ENCODE peak calls at places on chromosomes 1 and 21, in four cellular contexts. B is AG04449, J is DND-41, S is BJ. Q is an unnamed sample.

GRCh38 chr1:190179817-190180216 is 297.8 kb downstream of the BRINP3 start:
- DNase-seq in B (no peak), J (no peak), S (no peak), Q (no peak)

GRCh38 chr1:87513270-87513669 is 184.6 kb downstream of the LMO4 start:
- DNase-seq in B (no peak), J (no peak), S (no peak), Q (no peak)

GRCh38 chr21:30415993-30416392 is 9.7 kb downstream of the KRTAP13-3 start:
- DNase-seq in B (no peak), J (no peak), S (no peak), Q (no peak)

GRCh38 chr1:205563927-205564441 is 59.5 kb downstream of the CDK18 start:
- DNase-seq in B (no peak), J (no peak), S (no peak), Q (no peak)

GRCh38 chr1:226635456-226635941 is 86.9 kb downstream of the STUM start:
- DNase-seq in B (no peak), J (no peak), S (no peak), Q (no peak)

GRCh38 chr1:235948774-235949427 is 82.2 kb upstream of the LYST start:
- DNase-seq in B (no peak), J (no peak), S (no peak), Q (no peak)

GRCh38 chr1:62070384-62071011 is 124.2 kb upstream of the L1TD1 start:
- DNase-seq in B (peak), J (no peak), S (no peak), Q (no peak)

GRCh38 chr1:245878585-245878984 is 628.5 kb downstream of the SMYD3 start:
- DNase-seq in B (no peak), J (no peak), S (no peak), Q (no peak)

GRCh38 chr1:193614817-193615216 is 428.4 kb upstream of the B3GALT2 start:
- DNase-seq in B (peak), J (no peak), S (no peak), Q (no peak)

GRCh38 chr1:232274236-232274855 is 355.6 kb downstream of the SIPA1L2 start:
- DNase-seq in B (no peak), J (no peak), S (no peak), Q (no peak)

GRCh38 chr1:111503585-111504060 is at the start of the genes ADORA3 and TMIGD3:
- DNase-seq in B (no peak), J (peak), S (no peak), Q (no peak)

GRCh38 chr1:33740040-33740745 is 123.7 kb upstream of the HMGB4 start:
- DNase-seq in B (no peak), J (no peak), S (no peak), Q (no peak)

GRCh38 chr1:35269190-35269988 is 880 bp downstream of the ZMYM4 start:
- DNase-seq in B (no peak), J (peak), S (no peak), Q (no peak)

GRCh38 chr1:203475012-203475981 is at the start of gene PRELP:
- DNase-seq in B (no peak), J (no peak), S (no peak), Q (no peak)

GRCh38 chr1:14602131-14602530 is 3.6 kb downstream of the KAZN start:
- DNase-seq in B (no peak), J (no peak), S (no peak), Q (peak)

GRCh38 chr1:182101415-182102041 is 40.0 kb upstream of the ZNF648 start:
- DNase-seq in B (no peak), J (no peak), S (no peak), Q (peak)

GRCh38 chr1:9573723-9574122 is 15.0 kb upstream of the TMEM201 start:
- DNase-seq in B (no peak), J (no peak), S (no peak), Q (no peak)

GRCh38 chr1:78101514-78101913 is 55.7 kb downstream of the GIPC2 start:
- DNase-seq in B (peak), J (no peak), S (peak), Q (peak)

GRCh38 chr21:35138665-35139381 is 89.7 kb upstream of the RUNX1 start:
- DNase-seq in B (no peak), J (peak), S (no peak), Q (peak)

GRCh38 chr1:201842472-201843020 is 13.6 kb downstream of the IPO9 start:
- DNase-seq in B (no peak), J (no peak), S (no peak), Q (no peak)

GRCh38 chr1:151145158-151146071 is 1.0 kb downstream of the SEMA6C start:
- DNase-seq in B (no peak), J (no peak), S (no peak), Q (no peak)

GRCh38 chr1:224245188-224245587 is 62.1 kb downstream of the DEGS1 start:
- DNase-seq in B (no peak), J (peak), S (no peak), Q (no peak)

GRCh38 chr1:247639381-247639981 is 34.1 kb downstream of the OR2G3 start:
- DNase-seq in B (no peak), J (no peak), S (no peak), Q (peak)

GRCh38 chr1:9760824-9761223 is 62.9 kb downstream of the CLSTN1 start:
- DNase-seq in B (no peak), J (no peak), S (no peak), Q (no peak)

GRCh38 chr1:161986328-161986727 is 37.3 kb downstream of the OLFML2B start:
- DNase-seq in B (no peak), J (no peak), S (no peak), Q (no peak)

GRCh38 chr1:223329252-223329651 is 34.7 kb downstream of the SUSD4 start:
- DNase-seq in B (no peak), J (no peak), S (no peak), Q (no peak)

GRCh38 chr1:43653339-43653738 is 3.4 kb downstream of the KDM4A start:
- DNase-seq in B (no peak), J (peak), S (no peak), Q (no peak)

GRCh38 chr1:82923957-82924356 is 1075.0 kb downstream of the TTLL7 start:
- DNase-seq in B (no peak), J (no peak), S (no peak), Q (no peak)

GRCh38 chr1:37901191-37901892 is 42.0 kb upstream of the MTF1 start:
- DNase-seq in B (no peak), J (no peak), S (no peak), Q (no peak)

GRCh38 chr21:17805966-17806365 is 13.2 kb downstream of the C21orf91 start:
- DNase-seq in B (no peak), J (no peak), S (no peak), Q (no peak)

GRCh38 chr1:198925575-198925974 is 286.7 kb downstream of the PTPRC start:
- DNase-seq in B (no peak), J (no peak), S (no peak), Q (no peak)

GRCh38 chr1:183982172-183982963 is 55.2 kb downstream of the COLGALT2 start:
- DNase-seq in B (no peak), J (no peak), S (no peak), Q (no peak)

DNA sequence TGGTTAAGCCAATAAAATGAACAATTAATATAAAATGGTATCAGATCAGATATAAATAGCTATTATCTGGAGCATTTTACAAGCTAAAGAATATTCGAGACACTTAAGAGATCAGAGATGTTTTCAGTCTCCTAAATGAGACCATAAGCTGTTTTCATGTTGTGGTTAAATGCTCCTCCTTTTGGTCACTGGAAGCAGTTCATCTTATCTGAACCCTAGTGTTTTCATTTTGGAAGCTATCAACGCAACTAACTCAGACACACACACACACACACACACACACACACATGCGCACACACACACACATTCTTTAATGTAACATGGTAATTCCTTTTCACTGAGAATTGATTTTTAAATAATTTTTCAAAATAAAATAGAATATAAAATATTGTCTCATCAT is 10.0 kb upstream of the LRRC8C start:
- DNase-seq in B (no peak), J (no peak), S (no peak), Q (no peak)
- TF ChIP-seq CTCF in B (no peak), J (peak), S (peak), Q (no peak)

DNA sequence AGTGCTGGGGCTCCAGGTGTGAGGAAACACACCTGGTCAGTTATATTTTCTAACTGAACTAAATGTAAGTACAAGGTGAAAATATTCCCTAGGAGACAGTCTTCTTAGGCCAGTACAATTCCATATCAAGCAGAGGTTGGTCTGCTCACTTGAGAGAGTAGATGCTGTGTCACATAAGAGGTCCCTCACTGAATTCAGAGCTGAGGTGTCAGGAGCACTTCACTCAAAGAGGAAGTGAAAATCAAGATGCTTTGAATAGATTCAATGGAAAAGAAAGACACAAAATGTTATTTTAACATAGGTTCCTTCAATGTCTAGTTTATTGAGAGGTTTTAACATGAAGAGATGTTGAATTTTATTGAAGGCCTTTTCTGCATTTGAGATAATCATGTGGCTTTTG is 4.3 kb upstream of the FCRL3 start:
- DNase-seq in B (no peak), J (no peak), S (no peak), Q (no peak)
- H3K4me3 ChIP-seq in B (no peak), J (no peak), S (no peak), Q (no peak)

GRCh38 chr1:167936068-167936929 is at the start of gene DCAF6:
- DNase-seq in B (peak), J (peak), S (peak), Q (peak)

GRCh38 chr1:167934407-167935251 is 1.9 kb upstream of the DCAF6 start:
- DNase-seq in B (no peak), J (no peak), S (peak), Q (no peak)

GRCh38 chr1:167933779-167934178 is 2.7 kb upstream of the DCAF6 start:
- DNase-seq in B (no peak), J (no peak), S (no peak), Q (no peak)

GRCh38 chr1:167936930-167937708 is at the start of gene MPC2:
- DNase-seq in B (no peak), J (peak), S (peak), Q (no peak)

DNA sequence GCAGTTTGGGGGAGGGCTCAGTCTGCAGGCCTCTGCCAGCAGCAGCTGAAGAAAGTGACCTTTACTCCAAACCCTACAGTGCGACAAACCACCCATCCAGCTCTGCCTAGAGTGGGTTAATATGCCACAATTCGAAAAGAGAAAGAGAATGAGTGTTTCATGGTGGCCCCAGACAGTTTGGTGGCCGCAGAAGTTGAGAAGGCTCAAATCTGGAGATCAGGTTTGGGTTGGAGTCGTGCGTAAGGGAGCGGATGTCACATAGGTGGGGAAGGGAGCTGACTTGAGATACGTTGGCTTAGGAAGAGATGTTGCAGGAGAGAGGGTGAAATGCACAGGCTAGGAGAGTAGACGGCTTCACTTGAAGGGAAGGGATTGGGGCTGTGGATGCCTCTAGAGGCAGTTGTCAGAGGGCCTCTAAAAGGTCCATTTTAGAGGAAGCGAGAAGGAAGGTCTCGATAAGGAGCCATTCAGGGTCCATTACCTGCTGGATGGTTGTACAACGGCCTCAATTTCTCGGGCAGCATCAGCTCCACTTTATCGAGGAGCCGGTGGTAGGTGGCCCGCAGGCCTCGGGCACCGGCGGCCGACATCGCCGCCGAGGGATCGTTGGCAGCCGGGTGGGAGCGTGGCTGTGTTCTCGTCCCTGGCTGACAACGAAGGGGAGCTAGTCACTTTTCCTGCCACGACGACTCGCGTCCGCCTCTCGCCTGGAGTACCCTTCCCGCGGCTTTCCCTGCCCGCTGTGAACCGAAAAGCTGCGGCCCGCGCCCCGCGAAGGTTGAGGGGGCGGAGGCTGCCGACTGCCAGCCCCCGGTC is 1.0 kb upstream of the DCAF6 start:
- DNase-seq in B (no peak), J (peak), S (peak), Q (no peak)
- TF ChIP-seq CTCF in B (no peak), J (no peak), S (peak), Q (peak)

GRCh38 chr21:38474796-38475195 is 23.5 kb downstream of the ERG start:
- DNase-seq in B (no peak), J (no peak), S (no peak), Q (no peak)
- H3K4me3 ChIP-seq in B (no peak), J (no peak), S (no peak), Q (no peak)

DNA sequence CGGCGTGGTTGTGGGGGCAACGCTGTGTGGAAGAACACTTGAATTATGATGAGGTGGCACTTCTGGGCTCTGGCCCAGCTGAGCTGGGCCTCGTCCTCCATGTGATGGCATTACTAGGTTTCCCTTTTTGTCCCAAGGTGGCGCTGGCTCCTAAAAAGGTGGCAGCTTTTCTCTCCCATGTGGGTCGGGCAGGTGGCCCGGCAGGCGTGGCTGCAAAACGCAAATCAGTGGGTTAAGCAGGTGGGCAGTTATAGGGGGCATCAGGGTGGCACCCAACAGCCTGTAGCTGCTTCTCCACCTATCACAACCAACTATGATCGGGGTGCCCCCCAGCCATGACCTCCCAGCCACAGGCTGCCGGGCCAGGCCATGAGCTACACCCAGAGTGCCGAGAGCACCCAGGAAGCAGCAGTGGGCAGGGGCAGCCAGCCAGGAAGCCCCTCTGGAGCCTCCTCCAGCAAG is 59.6 kb downstream of the KCNAB2 start:
- DNase-seq in B (no peak), J (no peak), S (no peak), Q (no peak)
- TF ChIP-seq CTCF in B (no peak), J (no peak), S (no peak), Q (no peak)

GRCh38 chr1:156923565-156924477 is 3.4 kb downstream of the LRRC71 start:
- DNase-seq in B (no peak), J (no peak), S (no peak), Q (no peak)
- H3K4me3 ChIP-seq in B (no peak), J (no peak), S (no peak), Q (peak)

GRCh38 chr1:32126770-32127169 is 18.9 kb downstream of the KPNA6 start:
- DNase-seq in B (no peak), J (no peak), S (no peak), Q (no peak)

GRCh38 chr1:32127780-32128179 is 19.9 kb downstream of the KPNA6 start:
- DNase-seq in B (no peak), J (no peak), S (no peak), Q (no peak)

GRCh38 chr1:32128479-32128878 is 20.6 kb downstream of the KPNA6 start:
- DNase-seq in B (no peak), J (no peak), S (no peak), Q (no peak)

GRCh38 chr1:32125313-32125712 is 17.5 kb downstream of the KPNA6 start:
- DNase-seq in B (no peak), J (no peak), S (no peak), Q (no peak)

GRCh38 chr1:32128971-32129370 is 21.1 kb downstream of the KPNA6 start:
- DNase-seq in B (no peak), J (no peak), S (no peak), Q (no peak)
- TF ChIP-seq CTCF in B (no peak), J (no peak), S (no peak), Q (no peak)

DNA sequence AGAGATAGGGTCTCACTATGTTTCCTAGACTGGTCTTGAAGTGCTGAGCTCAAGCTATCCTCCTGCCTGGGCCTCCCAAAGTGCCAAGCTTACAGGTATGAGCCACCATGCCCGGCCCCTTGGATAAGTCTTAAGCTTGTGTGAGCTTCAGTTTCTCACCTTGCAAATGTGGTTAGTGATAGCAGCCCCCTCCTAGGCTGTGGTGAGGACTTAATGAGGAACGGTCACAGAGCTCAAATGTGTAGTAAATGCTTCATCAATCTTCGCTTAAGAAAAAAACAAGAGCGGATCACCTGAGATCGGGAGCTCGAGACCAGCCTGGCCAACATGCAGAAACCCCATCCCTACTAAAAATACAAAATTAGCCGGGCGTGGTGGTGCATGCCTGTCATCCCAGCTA is 3.0 kb downstream of the CNR2 start:
- DNase-seq in B (no peak), J (no peak), S (no peak), Q (no peak)
- H3K4me3 ChIP-seq in B (no peak), J (no peak), S (no peak), Q (no peak)

GRCh38 chr1:15959847-15960446 is 16.0 kb downstream of the ZBTB17 start:
- DNase-seq in B (no peak), J (no peak), S (no peak), Q (no peak)

GRCh38 chr1:15959424-15959823 is 16.5 kb downstream of the ZBTB17 start:
- DNase-seq in B (no peak), J (no peak), S (no peak), Q (no peak)

GRCh38 chr1:15957221-15958090 is 18.4 kb downstream of the ZBTB17 start:
- DNase-seq in B (no peak), J (no peak), S (no peak), Q (no peak)

GRCh38 chr1:15958111-15958510 is 17.8 kb downstream of the ZBTB17 start:
- DNase-seq in B (no peak), J (no peak), S (no peak), Q (no peak)

GRCh38 chr1:15958788-15959187 is 17.1 kb downstream of the ZBTB17 start:
- DNase-seq in B (no peak), J (no peak), S (no peak), Q (no peak)
- TF ChIP-seq CTCF in B (no peak), J (peak), S (no peak), Q (peak)

Q was measured in retinal pigment epithelial cell.